ENCODE peak calls at places on chromosomes 1 and 21, in eight cellular contexts. T is left lung, G is gastrocnemius medialis, I is body of pancreas, R is upper lobe of right lung, O is lower lobe of right lung, D is heart right ventricle, U is psoas muscle. B is an unnamed sample.
A peak's percentile ranks its signal among the peaks of the same experiment; 100 is the strongest.

GRCh38 chr1:171654705-171655214 is 2.3 kb upstream of the MYOC start:
- ATAC-seq in T (peak; percentile 21), O (peak; percentile 13), R (no peak), G (no peak), D (peak; percentile 25), I (no peak), U (peak; percentile 16), B (peak; percentile 32)

GRCh38 chr1:31923905-31924304 is 14.3 kb downstream of the PTP4A2 start:
- ATAC-seq in I (peak; percentile 36), T (no peak), O (no peak), R (no peak), U (no peak), G (no peak), D (no peak), B (no peak)

GRCh38 chr1:200380589-200381021 is 29.2 kb downstream of the ZNF281 start:
- ATAC-seq in O (no peak), U (no peak), T (no peak), D (no peak), R (no peak), G (no peak), I (no peak), B (no peak)

GRCh38 chr1:231040800-231041704 is 998 bp upstream of the FAM89A start:
- ATAC-seq in T (peak; percentile 6), R (peak; percentile 2), O (peak; percentile 6), U (no peak), D (no peak), G (no peak), I (no peak), B (peak; percentile 23)

GRCh38 chr21:16427587-16428087 is 697.9 kb downstream of the USP25 start:
- ATAC-seq in I (no peak), D (no peak), U (peak; percentile 29), R (no peak), G (no peak), O (no peak), T (no peak), B (no peak)

GRCh38 chr1:20964540-20965484 is 177.7 kb upstream of the HP1BP3 start:
- ATAC-seq in G (no peak), O (peak; percentile 56), R (peak; percentile 83), T (peak; percentile 54), U (peak; percentile 31), I (no peak), D (no peak), B (no peak)

GRCh38 chr1:173052681-173053196 is 2.0 kb upstream of the TNFSF18 start:
- ATAC-seq in T (peak; percentile 51), D (no peak), I (peak; percentile 84), O (no peak), R (no peak), G (no peak), U (no peak), B (no peak)

GRCh38 chr1:56189454-56189853 is 389.9 kb downstream of the PLPP3 start:
- ATAC-seq in I (no peak), G (no peak), R (no peak), T (no peak), U (peak; percentile 5), O (no peak), D (no peak), B (no peak)

GRCh38 chr1:239803666-239804228 is 287.9 kb upstream of the FMN2 start:
- ATAC-seq in I (no peak), O (no peak), T (no peak), U (no peak), D (no peak), G (no peak), R (no peak), B (no peak)

GRCh38 chr1:202621446-202621845 is 88.8 kb downstream of the SYT2 start:
- ATAC-seq in T (no peak), U (no peak), R (no peak), G (no peak), I (no peak), O (no peak), D (no peak), B (no peak)

GRCh38 chr1:147749792-147750191 is 10.6 kb downstream of the GJA5 start:
- ATAC-seq in O (no peak), U (no peak), T (no peak), R (no peak), D (no peak), I (no peak), G (no peak), B (no peak)

GRCh38 chr1:178283409-178283808 is 189.5 kb downstream of the RASAL2 start:
- ATAC-seq in T (peak; percentile 46), R (peak; percentile 76), G (no peak), I (no peak), U (no peak), D (no peak), O (peak; percentile 58), B (no peak)

GRCh38 chr1:58576727-58577675 is at the start of gene TACSTD2:
- ATAC-seq in T (peak; percentile 80), G (no peak), I (peak; percentile 88), O (peak; percentile 91), R (peak; percentile 90), U (peak; percentile 48), D (peak; percentile 42), B (peak; percentile 39)

GRCh38 chr1:201253906-201254624 is 29.2 kb upstream of the PKP1 start:
- ATAC-seq in T (no peak), R (no peak), G (no peak), U (peak; percentile 18), D (peak; percentile 17), O (peak; percentile 14), I (no peak), B (no peak)

GRCh38 chr1:245079021-245079609 is 75.7 kb upstream of the KIF26B start:
- ATAC-seq in R (peak; percentile 34), I (no peak), U (no peak), G (no peak), O (no peak), T (peak; percentile 68), D (no peak), B (no peak)

GRCh38 chr1:5683446-5683845 is 308.8 kb downstream of the NPHP4 start:
- ATAC-seq in U (no peak), T (no peak), G (no peak), D (no peak), I (no peak), R (no peak), O (no peak), B (no peak)

GRCh38 chr21:17463441-17463840 is 49.4 kb upstream of the CXADR start:
- ATAC-seq in G (no peak), T (no peak), R (peak; percentile 59), U (no peak), I (no peak), O (peak; percentile 36), D (no peak), B (peak; percentile 43)

DNA sequence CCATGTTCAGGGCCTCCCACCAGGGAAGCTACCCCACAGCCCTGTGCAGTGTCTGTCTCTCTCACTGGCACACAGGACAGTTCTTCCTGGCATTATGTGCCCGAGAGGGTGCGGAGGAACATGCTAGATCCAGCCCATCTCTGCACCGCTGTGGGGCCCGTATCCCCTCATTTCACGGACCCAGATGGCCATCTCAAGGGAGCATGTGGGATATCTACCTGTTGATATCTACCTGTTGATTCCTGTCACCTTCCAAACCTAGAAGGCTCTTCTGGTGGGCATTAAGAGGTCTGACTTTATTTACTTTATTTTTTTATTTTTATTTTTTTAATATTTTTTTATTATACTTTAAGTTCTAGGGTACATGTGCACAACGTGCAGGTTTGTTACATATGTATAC is 11.7 kb downstream of the PIK3CD start:
- ATAC-seq in U (no peak), D (no peak), I (no peak), G (no peak), T (no peak), O (no peak), R (no peak), B (no peak)
- H3K36me3 ChIP-seq in U (no peaks in the 10 kb centered on the region), D (peaks cover 24% of the 10 kb centered on the region), I (no peaks in the 10 kb centered on the region), G (no peaks in the 10 kb centered on the region), T (no peaks in the 10 kb centered on the region), O (no peaks in the 10 kb centered on the region), R (no peaks in the 10 kb centered on the region), B (no peaks in the 10 kb centered on the region)

GRCh38 chr1:2294661-2295060 is 66.5 kb downstream of the SKI start:
- ATAC-seq in T (no peak), R (no peak), U (no peak), O (no peak), G (no peak), I (no peak), D (no peak), B (no peak)
- H3K27ac ChIP-seq in T (no peak overlapping the region), R (peak overlapping the region; percentile 8), U (no peak overlapping the region), O (peak overlapping the region; percentile 31), G (no peak overlapping the region), I (no peak overlapping the region), D (no peak overlapping the region), B (peak overlapping the region; percentile 59)

DNA sequence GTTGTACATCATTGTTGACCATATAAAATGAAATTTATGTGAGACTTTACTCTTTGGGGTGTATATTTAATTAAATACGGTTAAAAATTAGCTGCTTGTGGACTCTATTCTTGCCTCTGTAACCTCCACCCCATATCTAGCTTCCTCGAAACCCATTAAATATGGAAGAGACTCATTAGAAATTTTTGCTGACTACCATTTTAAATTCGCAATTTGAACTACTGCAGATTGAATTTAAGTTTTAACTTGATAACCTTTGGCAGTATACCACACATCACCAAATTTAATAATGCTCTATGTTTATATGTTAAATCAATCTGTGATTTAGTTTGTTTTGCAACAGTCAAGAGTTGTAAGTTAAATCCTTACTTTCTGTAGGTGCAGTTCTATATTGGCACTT is 88.5 kb upstream of the QSOX1 start:
- ATAC-seq in T (no peak), O (no peak), I (no peak), G (no peak), R (no peak), D (no peak), U (no peak), B (no peak)
- H3K36me3 ChIP-seq in T (no peaks in the 10 kb centered on the region), O (peaks cover 96% of the 10 kb centered on the region), I (no peaks in the 10 kb centered on the region), G (peaks cover 95% of the 10 kb centered on the region), R (peaks cover 92% of the 10 kb centered on the region), D (peaks cover 100% of the 10 kb centered on the region), U (peaks cover 96% of the 10 kb centered on the region), B (peaks cover 10% of the 10 kb centered on the region)

DNA sequence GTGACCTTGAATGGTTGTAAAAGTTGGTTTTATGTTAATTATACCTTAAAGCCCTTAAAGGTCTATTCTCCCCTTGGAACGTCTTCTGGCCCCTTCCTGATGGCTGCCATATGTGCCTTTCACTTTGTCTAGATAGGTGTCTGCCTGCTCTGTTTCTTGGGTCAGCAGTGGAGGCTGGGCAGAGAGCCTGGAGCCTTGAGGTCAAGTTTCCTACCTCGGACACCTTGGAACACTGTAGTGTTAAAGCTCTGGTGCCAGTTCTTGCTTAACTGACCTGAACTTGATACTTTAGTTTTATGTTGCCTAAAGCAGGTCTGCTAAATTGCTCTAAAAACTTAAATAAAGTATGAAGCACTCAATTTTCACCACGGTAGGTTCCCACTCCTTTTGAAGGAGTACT is 86.5 kb downstream of the CDC14A start:
- ATAC-seq in D (no peak), R (no peak), U (peak; percentile 85), T (peak; percentile 39), G (peak; percentile 98), I (no peak), O (no peak), B (no peak)
- H3K27ac ChIP-seq in D (no peak overlapping the region), R (peak overlapping the region; percentile 32), U (peak overlapping the region; percentile 54), T (peak overlapping the region; percentile 57), G (peak overlapping the region; percentile 73), I (no peak overlapping the region), O (peak overlapping the region; percentile 8), B (no peak overlapping the region)

B was measured in gastroesophageal sphincter.